ENCODE peak calls at places on chromosomes 7 and 10, in ten cellular contexts. One of them, this sample, is unnamed.

GRCh38 chr7:82343716-82344115 is 99.9 kb downstream of the CACNA2D1 start:
- DNase-seq in cardiac muscle cell: no peak
- DNase-seq in endodermal cell: no peak
- DNase-seq in GM20000: no peak
- DNase-seq in coronary artery: no peak
- DNase-seq in adrenal gland: no peak
- DNase-seq in left lung: no peak
- DNase-seq in IMR-90: no peak
- DNase-seq in HFF-Myc: no peak
- DNase-seq in heart left ventricle: no peak
- DNase-seq in this sample: no peak

GRCh38 chr10:117597216-117597615 is 54.7 kb downstream of the EMX2 start:
- DNase-seq in cardiac muscle cell: no peak
- DNase-seq in endodermal cell: no peak
- DNase-seq in GM20000: no peak
- DNase-seq in coronary artery: no peak
- DNase-seq in adrenal gland: no peak
- DNase-seq in left lung: no peak
- DNase-seq in IMR-90: no peak
- DNase-seq in HFF-Myc: no peak
- DNase-seq in heart left ventricle: no peak
- DNase-seq in this sample: no peak

GRCh38 chr10:132192991-132193670 is 6.4 kb downstream of the DPYSL4 start:
- DNase-seq in cardiac muscle cell: no peak
- DNase-seq in endodermal cell: no peak
- DNase-seq in GM20000: no peak
- DNase-seq in coronary artery: no peak
- DNase-seq in adrenal gland: no peak
- DNase-seq in left lung: no peak
- DNase-seq in IMR-90: no peak
- DNase-seq in HFF-Myc: no peak
- DNase-seq in heart left ventricle: peak
- DNase-seq in this sample: no peak

GRCh38 chr7:87886875-87887274 is 10.6 kb downstream of the DBF4 start:
- DNase-seq in cardiac muscle cell: peak
- DNase-seq in endodermal cell: no peak
- DNase-seq in GM20000: no peak
- DNase-seq in coronary artery: no peak
- DNase-seq in adrenal gland: no peak
- DNase-seq in left lung: no peak
- DNase-seq in IMR-90: peak
- DNase-seq in HFF-Myc: no peak
- DNase-seq in heart left ventricle: no peak
- DNase-seq in this sample: no peak

GRCh38 chr10:55550241-55550640 is 749.2 kb upstream of the PCDH15 start:
- DNase-seq in cardiac muscle cell: peak
- DNase-seq in endodermal cell: no peak
- DNase-seq in GM20000: no peak
- DNase-seq in coronary artery: no peak
- DNase-seq in adrenal gland: no peak
- DNase-seq in left lung: no peak
- DNase-seq in IMR-90: no peak
- DNase-seq in HFF-Myc: no peak
- DNase-seq in heart left ventricle: no peak
- DNase-seq in this sample: no peak

GRCh38 chr7:2894118-2894940 is 50.2 kb upstream of the GNA12 start:
- DNase-seq in cardiac muscle cell: no peak
- DNase-seq in endodermal cell: no peak
- DNase-seq in GM20000: peak
- DNase-seq in coronary artery: no peak
- DNase-seq in adrenal gland: no peak
- DNase-seq in left lung: no peak
- DNase-seq in IMR-90: no peak
- DNase-seq in HFF-Myc: no peak
- DNase-seq in heart left ventricle: no peak
- DNase-seq in this sample: no peak

GRCh38 chr7:71191766-71192165 is 59.8 kb downstream of the GALNT17 start:
- DNase-seq in cardiac muscle cell: no peak
- DNase-seq in endodermal cell: peak
- DNase-seq in GM20000: no peak
- DNase-seq in coronary artery: no peak
- DNase-seq in adrenal gland: no peak
- DNase-seq in left lung: no peak
- DNase-seq in IMR-90: no peak
- DNase-seq in HFF-Myc: no peak
- DNase-seq in heart left ventricle: no peak
- DNase-seq in this sample: no peak

GRCh38 chr10:126683466-126683865 is 13.0 kb upstream of the C10orf90 start:
- DNase-seq in cardiac muscle cell: no peak
- DNase-seq in endodermal cell: no peak
- DNase-seq in GM20000: no peak
- DNase-seq in coronary artery: no peak
- DNase-seq in adrenal gland: no peak
- DNase-seq in left lung: no peak
- DNase-seq in IMR-90: no peak
- DNase-seq in HFF-Myc: no peak
- DNase-seq in heart left ventricle: no peak
- DNase-seq in this sample: no peak

DNA sequence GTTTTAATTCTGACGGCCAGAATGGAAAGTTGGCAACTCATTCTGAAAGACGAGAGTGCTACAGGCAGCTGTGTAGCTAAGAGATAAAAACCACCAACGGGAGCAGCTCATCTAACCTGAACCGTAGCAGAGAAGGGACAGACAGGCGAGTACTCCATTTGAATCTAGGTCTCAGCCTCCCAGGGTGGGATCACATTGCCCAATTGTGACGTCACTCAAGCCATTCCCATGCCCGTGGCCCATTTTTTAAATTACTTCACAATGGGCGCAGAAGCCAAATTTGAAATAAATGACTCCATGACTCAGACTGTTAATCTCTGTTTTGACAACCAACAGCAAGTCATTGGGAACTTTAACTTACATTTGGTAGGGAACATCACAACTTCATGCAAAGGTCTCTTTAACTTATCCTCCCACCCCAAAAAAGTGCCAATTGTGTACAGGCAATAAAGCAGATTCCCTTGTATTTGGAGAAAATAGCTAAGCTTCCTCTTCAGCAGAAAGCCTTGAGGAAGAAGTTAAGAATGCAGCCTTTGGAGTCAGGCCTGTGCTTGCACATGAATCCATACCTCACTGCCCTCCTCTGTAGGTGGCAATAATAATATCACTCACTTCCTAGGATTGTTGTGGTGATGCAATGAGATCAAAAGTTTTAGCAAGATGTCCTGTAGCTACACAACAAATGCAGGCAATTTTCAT is 93.2 kb upstream of the KIF5B start:
- DNase-seq in cardiac muscle cell: peak
- DNase-seq in endodermal cell: peak
- DNase-seq in GM20000: peak
- DNase-seq in coronary artery: peak
- DNase-seq in adrenal gland: peak
- DNase-seq in left lung: no peak
- DNase-seq in IMR-90: peak
- DNase-seq in HFF-Myc: no peak
- DNase-seq in heart left ventricle: peak
- DNase-seq in this sample: peak
- TF ChIP-seq CTCF in cardiac muscle cell: no peak
- TF ChIP-seq CTCF in endodermal cell: peak
- TF ChIP-seq CTCF in GM20000: no peak
- TF ChIP-seq CTCF in coronary artery: no peak
- TF ChIP-seq CTCF in adrenal gland: no peak
- TF ChIP-seq CTCF in left lung: no peak
- TF ChIP-seq CTCF in IMR-90: no peak
- TF ChIP-seq CTCF in HFF-Myc: no peak
- TF ChIP-seq CTCF in heart left ventricle: no peak
- TF ChIP-seq CTCF in this sample: no peak

GRCh38 chr7:105438254-105438653 is 49.5 kb upstream of the SRPK2 start:
- DNase-seq in cardiac muscle cell: no peak
- DNase-seq in endodermal cell: no peak
- DNase-seq in GM20000: no peak
- DNase-seq in coronary artery: no peak
- DNase-seq in adrenal gland: no peak
- DNase-seq in left lung: no peak
- DNase-seq in IMR-90: no peak
- DNase-seq in HFF-Myc: no peak
- DNase-seq in heart left ventricle: no peak
- DNase-seq in this sample: no peak

GRCh38 chr7:105438847-105439173 is 50.1 kb upstream of the SRPK2 start:
- DNase-seq in cardiac muscle cell: no peak
- DNase-seq in endodermal cell: no peak
- DNase-seq in GM20000: no peak
- DNase-seq in coronary artery: no peak
- DNase-seq in adrenal gland: no peak
- DNase-seq in left lung: no peak
- DNase-seq in IMR-90: no peak
- DNase-seq in HFF-Myc: no peak
- DNase-seq in heart left ventricle: no peak
- DNase-seq in this sample: no peak

GRCh38 chr7:105444342-105444938 is 55.7 kb upstream of the SRPK2 start:
- DNase-seq in cardiac muscle cell: no peak
- DNase-seq in endodermal cell: no peak
- DNase-seq in GM20000: no peak
- DNase-seq in coronary artery: no peak
- DNase-seq in adrenal gland: no peak
- DNase-seq in left lung: no peak
- DNase-seq in IMR-90: no peak
- DNase-seq in HFF-Myc: no peak
- DNase-seq in heart left ventricle: no peak
- DNase-seq in this sample: no peak

GRCh38 chr7:105439174-105439893 is 50.6 kb upstream of the SRPK2 start:
- DNase-seq in cardiac muscle cell: peak
- DNase-seq in endodermal cell: peak
- DNase-seq in GM20000: no peak
- DNase-seq in coronary artery: no peak
- DNase-seq in adrenal gland: no peak
- DNase-seq in left lung: no peak
- DNase-seq in IMR-90: peak
- DNase-seq in HFF-Myc: no peak
- DNase-seq in heart left ventricle: no peak
- DNase-seq in this sample: peak
- TF ChIP-seq CTCF in cardiac muscle cell: no peak
- TF ChIP-seq CTCF in endodermal cell: no peak
- TF ChIP-seq CTCF in GM20000: no peak
- TF ChIP-seq CTCF in coronary artery: no peak
- TF ChIP-seq CTCF in adrenal gland: no peak
- TF ChIP-seq CTCF in left lung: no peak
- TF ChIP-seq CTCF in IMR-90: peak
- TF ChIP-seq CTCF in HFF-Myc: no peak
- TF ChIP-seq CTCF in heart left ventricle: no peak
- TF ChIP-seq CTCF in this sample: no peak

GRCh38 chr7:144006029-144006428 is 5.9 kb downstream of the OR6B1 start:
- DNase-seq in cardiac muscle cell: no peak
- DNase-seq in endodermal cell: no peak
- DNase-seq in GM20000: no peak
- DNase-seq in coronary artery: no peak
- DNase-seq in adrenal gland: no peak
- DNase-seq in left lung: no peak
- DNase-seq in IMR-90: no peak
- DNase-seq in HFF-Myc: no peak
- DNase-seq in heart left ventricle: no peak
- DNase-seq in this sample: no peak

GRCh38 chr7:144009361-144009760 is 9.2 kb downstream of the OR6B1 start:
- DNase-seq in cardiac muscle cell: no peak
- DNase-seq in endodermal cell: no peak
- DNase-seq in GM20000: no peak
- DNase-seq in coronary artery: no peak
- DNase-seq in adrenal gland: no peak
- DNase-seq in left lung: no peak
- DNase-seq in IMR-90: no peak
- DNase-seq in HFF-Myc: no peak
- DNase-seq in heart left ventricle: no peak
- DNase-seq in this sample: no peak

DNA sequence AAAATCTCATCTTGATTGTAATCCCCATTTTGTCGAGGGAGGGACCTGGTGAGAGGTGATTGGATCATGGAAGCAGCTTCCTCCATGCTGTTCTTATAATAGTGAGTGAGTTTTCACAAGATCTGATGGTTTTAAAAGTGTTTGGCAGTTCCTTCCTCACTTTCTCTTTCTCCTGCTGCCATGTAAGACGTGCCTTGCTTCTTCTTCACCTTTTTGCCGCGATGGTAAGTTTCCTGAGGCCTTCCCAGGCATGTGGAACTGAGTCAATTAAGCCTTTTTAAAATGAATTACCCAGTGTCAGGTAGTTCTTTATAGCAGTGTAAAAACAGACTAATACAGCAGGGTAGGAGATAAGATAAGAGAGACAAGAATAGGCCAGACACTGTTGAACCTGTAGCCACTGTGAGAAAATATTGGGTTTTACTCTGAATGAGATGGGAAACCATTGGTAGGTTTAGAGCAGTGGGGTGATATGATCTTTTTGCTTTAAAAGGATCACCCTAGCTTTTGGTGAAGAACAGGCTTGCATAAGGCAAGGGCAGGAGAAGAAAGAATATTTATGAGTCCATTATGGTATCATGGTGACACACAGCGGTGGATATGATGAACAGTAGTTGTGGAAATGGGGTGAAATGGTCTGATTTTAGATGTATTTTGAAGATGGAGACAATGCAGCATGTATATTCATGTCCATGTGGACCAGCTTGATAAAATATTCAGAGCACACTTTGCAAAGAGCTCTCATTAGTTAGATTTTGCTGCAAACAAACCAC is 11.5 kb downstream of the OR6B1 start:
- DNase-seq in cardiac muscle cell: no peak
- DNase-seq in endodermal cell: no peak
- DNase-seq in GM20000: no peak
- DNase-seq in coronary artery: no peak
- DNase-seq in adrenal gland: no peak
- DNase-seq in left lung: no peak
- DNase-seq in IMR-90: peak
- DNase-seq in HFF-Myc: no peak
- DNase-seq in heart left ventricle: no peak
- DNase-seq in this sample: peak
- TF ChIP-seq CTCF in cardiac muscle cell: no peak
- TF ChIP-seq CTCF in endodermal cell: no peak
- TF ChIP-seq CTCF in GM20000: no peak
- TF ChIP-seq CTCF in coronary artery: no peak
- TF ChIP-seq CTCF in adrenal gland: no peak
- TF ChIP-seq CTCF in left lung: no peak
- TF ChIP-seq CTCF in IMR-90: peak
- TF ChIP-seq CTCF in HFF-Myc: peak
- TF ChIP-seq CTCF in heart left ventricle: no peak
- TF ChIP-seq CTCF in this sample: peak

GRCh38 chr10:82938331-82938730 is 1063.3 kb downstream of the NRG3 start:
- DNase-seq in cardiac muscle cell: no peak
- DNase-seq in endodermal cell: no peak
- DNase-seq in GM20000: no peak
- DNase-seq in coronary artery: no peak
- DNase-seq in adrenal gland: no peak
- DNase-seq in left lung: no peak
- DNase-seq in IMR-90: no peak
- DNase-seq in HFF-Myc: no peak
- DNase-seq in heart left ventricle: no peak
- DNase-seq in this sample: no peak

GRCh38 chr10:82932426-82932825 is 1057.4 kb downstream of the NRG3 start:
- DNase-seq in cardiac muscle cell: no peak
- DNase-seq in endodermal cell: no peak
- DNase-seq in GM20000: no peak
- DNase-seq in coronary artery: no peak
- DNase-seq in adrenal gland: no peak
- DNase-seq in left lung: no peak
- DNase-seq in IMR-90: no peak
- DNase-seq in HFF-Myc: no peak
- DNase-seq in heart left ventricle: no peak
- DNase-seq in this sample: no peak

GRCh38 chr10:82934429-82934828 is 1059.4 kb downstream of the NRG3 start:
- DNase-seq in cardiac muscle cell: peak
- DNase-seq in endodermal cell: peak
- DNase-seq in GM20000: no peak
- DNase-seq in coronary artery: no peak
- DNase-seq in adrenal gland: no peak
- DNase-seq in left lung: no peak
- DNase-seq in IMR-90: no peak
- DNase-seq in HFF-Myc: no peak
- DNase-seq in heart left ventricle: no peak
- DNase-seq in this sample: no peak

DNA sequence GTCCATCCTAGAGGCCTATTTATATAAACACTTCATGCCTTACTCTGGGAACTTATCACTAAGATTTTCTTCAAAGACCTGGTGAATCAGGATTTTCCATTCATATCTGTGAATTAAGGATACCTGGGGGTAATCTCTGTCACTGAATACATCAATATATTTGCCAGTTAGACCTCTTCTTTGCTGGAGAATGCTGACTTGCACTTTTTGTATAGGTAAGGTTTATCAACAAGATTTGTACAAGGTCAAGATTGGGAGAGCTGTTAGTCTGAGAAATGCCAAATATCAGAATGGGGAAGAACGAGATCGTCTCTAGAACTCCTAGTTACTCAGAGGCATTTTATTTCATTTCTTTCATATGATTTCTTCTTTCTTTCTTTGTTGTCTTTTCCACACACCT is 1060.0 kb downstream of the NRG3 start:
- DNase-seq in cardiac muscle cell: no peak
- DNase-seq in endodermal cell: no peak
- DNase-seq in GM20000: no peak
- DNase-seq in coronary artery: no peak
- DNase-seq in adrenal gland: no peak
- DNase-seq in left lung: no peak
- DNase-seq in IMR-90: no peak
- DNase-seq in HFF-Myc: no peak
- DNase-seq in heart left ventricle: no peak
- DNase-seq in this sample: no peak
- TF ChIP-seq CTCF in cardiac muscle cell: no peak
- TF ChIP-seq CTCF in endodermal cell: no peak
- TF ChIP-seq CTCF in GM20000: no peak
- TF ChIP-seq CTCF in coronary artery: no peak
- TF ChIP-seq CTCF in adrenal gland: no peak
- TF ChIP-seq CTCF in left lung: no peak
- TF ChIP-seq CTCF in IMR-90: no peak
- TF ChIP-seq CTCF in HFF-Myc: no peak
- TF ChIP-seq CTCF in heart left ventricle: no peak
- TF ChIP-seq CTCF in this sample: no peak